ENCODE peak calls at places on chromosomes 6 and 20, in six cellular contexts. Z, K, O, T, M and X are unnamed samples.

GRCh38 chr6:85920782-85921181 is 278.1 kb upstream of the SYNCRIP start:
- DNase-seq in Z (peak; percentile 74), K (peak; percentile 35), O (no peak), T (peak; percentile 63), M (no peak), X (no peak)

GRCh38 chr6:129929433-129929832 is 68.3 kb upstream of the TMEM244 start:
- DNase-seq in Z (no peak), K (no peak), O (no peak), T (no peak), M (peak; percentile 92), X (no peak)

GRCh38 chr6:90346729-90347128 is 50.1 kb upstream of the BACH2 start:
- DNase-seq in Z (no peak), K (no peak), O (no peak), T (no peak), M (no peak), X (no peak)

GRCh38 chr20:41005361-41005729 is 23.3 kb upstream of the TOP1 start:
- DNase-seq in Z (no peak), K (peak; percentile 87), O (no peak), T (peak; percentile 90), M (peak; percentile 98), X (no peak)

GRCh38 chr6:160030103-160030502 is 61.2 kb downstream of the IGF2R start:
- DNase-seq in Z (peak; percentile 80), K (peak; percentile 90), O (peak; percentile 19), T (no peak), M (peak; percentile 97), X (no peak)

GRCh38 chr6:144284753-144285547 is at the start of gene UTRN:
- DNase-seq in Z (peak; percentile 87), K (peak; percentile 86), O (no peak), T (peak; percentile 71), M (peak; percentile 79), X (no peak)

GRCh38 chr6:16818992-16819626 is 57.8 kb upstream of the ATXN1 start:
- DNase-seq in Z (no peak), K (no peak), O (no peak), T (no peak), M (no peak), X (no peak)

GRCh38 chr20:58389324-58389967 is 417 bp downstream of the VAPB start:
- DNase-seq in Z (peak; percentile 74), K (peak; percentile 34), O (no peak), T (no peak), M (peak; percentile 32), X (peak; percentile 47)

GRCh38 chr20:58847483-58847882 is 3.2 kb downstream of the GNAS-AS1 start:
- DNase-seq in Z (no peak), K (no peak), O (no peak), T (no peak), M (no peak), X (no peak)

GRCh38 chr6:27565839-27566779 is 93.2 kb upstream of the ZNF184 start:
- DNase-seq in Z (no peak), K (no peak), O (no peak), T (no peak), M (no peak), X (no peak)

GRCh38 chr6:72761767-72762166 is 139.9 kb downstream of the KCNQ5 start:
- DNase-seq in Z (no peak), K (no peak), O (no peak), T (no peak), M (no peak), X (no peak)

GRCh38 chr6:22694092-22694724 is 124.8 kb downstream of the HDGFL1 start:
- DNase-seq in Z (no peak), K (no peak), O (no peak), T (no peak), M (no peak), X (no peak)

GRCh38 chr6:11368760-11369159 is 136.3 kb upstream of the NEDD9 start:
- DNase-seq in Z (no peak), K (no peak), O (no peak), T (no peak), M (no peak), X (no peak)

DNA sequence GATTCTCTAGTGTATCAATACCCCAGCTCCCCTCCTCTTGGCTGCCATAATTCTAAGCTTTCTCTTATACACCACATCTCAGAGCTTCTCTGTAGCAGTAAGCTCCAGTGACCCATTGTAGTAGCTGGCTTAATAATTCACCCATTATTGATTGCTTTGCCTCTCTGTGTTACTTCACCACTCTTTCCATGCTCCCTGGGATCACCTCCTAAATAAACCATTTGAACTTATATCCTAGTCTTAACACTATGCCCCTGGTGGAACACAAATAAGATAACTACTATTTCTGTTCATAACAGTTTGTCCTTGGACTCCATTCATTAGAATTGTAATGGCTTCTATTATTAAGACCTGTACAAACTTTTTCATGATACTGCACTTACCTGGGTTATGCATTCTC is 758.9 kb downstream of the KIF16B start:
- DNase-seq in Z (no peak), K (no peak), O (no peak), T (no peak), M (no peak), X (no peak)
- H3K9me3 ChIP-seq in Z (no peaks in the 10 kb centered on the region), K (no peaks in the 10 kb centered on the region), O (no peaks in the 10 kb centered on the region), T (no peaks in the 10 kb centered on the region), M (no peaks in the 10 kb centered on the region), X (no peaks in the 10 kb centered on the region)

DNA sequence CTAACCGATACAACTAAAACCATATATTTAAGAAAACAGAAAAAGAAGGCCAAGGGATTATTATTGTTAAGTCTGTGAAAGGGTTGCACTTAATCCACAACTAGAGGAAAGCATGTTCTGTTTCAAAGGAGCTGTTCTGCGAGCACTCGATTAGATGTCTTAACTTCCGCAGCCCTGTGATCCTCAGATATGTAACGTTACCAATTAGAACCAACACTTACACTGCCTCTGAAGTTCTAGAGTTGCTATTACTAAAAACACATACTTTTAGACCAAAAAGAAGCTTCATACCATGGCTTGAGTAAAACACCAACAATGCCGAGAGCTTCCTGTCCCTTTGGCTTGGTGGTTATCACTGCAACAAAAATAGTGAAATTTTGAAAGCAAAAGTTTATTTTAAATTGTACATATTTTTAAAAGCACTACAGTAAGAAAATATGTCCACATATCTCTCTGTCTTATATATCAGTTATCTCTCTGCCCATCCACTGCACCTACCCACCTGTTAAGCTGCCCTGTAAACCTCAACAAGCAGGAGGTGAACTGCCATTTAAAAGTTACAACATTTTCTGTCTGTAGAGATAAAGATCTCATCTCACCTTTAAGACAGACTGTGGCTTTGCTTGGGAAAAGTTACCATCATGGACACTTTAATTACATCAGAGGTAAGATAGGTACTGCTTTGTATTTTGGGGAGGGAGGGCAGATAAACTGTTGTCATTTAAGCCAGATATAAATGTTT is 7.1 kb upstream of the DUSP22 start:
- DNase-seq in Z (no peak), K (no peak), O (no peak), T (no peak), M (no peak), X (no peak)
- H3K9me3 ChIP-seq in Z (no peaks in the 10 kb centered on the region), K (no peaks in the 10 kb centered on the region), O (no peaks in the 10 kb centered on the region), T (no peaks in the 10 kb centered on the region), M (peaks cover 4% of the 10 kb centered on the region), X (no peaks in the 10 kb centered on the region)

GRCh38 chr20:61086031-61086430 is 166.0 kb upstream of the CDH4 start:
- DNase-seq in Z (no peak), K (no peak), O (no peak), T (no peak), M (no peak), X (no peak)
- H3K9me3 ChIP-seq in Z (no peaks in the 10 kb centered on the region), K (no peaks in the 10 kb centered on the region), O (no peaks in the 10 kb centered on the region), T (no peaks in the 10 kb centered on the region), M (no peaks in the 10 kb centered on the region), X (no peaks in the 10 kb centered on the region)

DNA sequence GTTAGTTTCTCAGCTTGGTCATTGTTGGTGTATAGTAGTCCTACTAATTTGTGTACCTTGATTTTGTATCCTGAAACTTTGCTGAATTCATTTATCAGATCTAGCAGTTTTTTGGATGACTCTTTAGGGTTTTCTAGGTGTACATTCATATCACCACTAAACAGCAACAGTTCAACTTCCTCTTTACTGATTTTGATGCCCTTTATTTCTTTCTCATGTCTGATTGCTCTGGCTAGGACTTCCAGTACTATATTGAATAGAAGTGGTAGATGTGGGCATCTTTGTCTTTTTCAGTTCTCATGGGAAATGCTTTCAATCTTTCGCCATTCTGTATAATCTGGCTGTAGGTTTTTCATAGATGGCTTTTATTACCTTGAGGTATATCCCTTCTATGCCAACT is 61.3 kb upstream of the HEY2 start:
- DNase-seq in Z (no peak), K (no peak), O (no peak), T (no peak), M (no peak), X (no peak)
- H3K9me3 ChIP-seq in Z (no peaks in the 10 kb centered on the region), K (peaks cover 7% of the 10 kb centered on the region), O (no peaks in the 10 kb centered on the region), T (no peaks in the 10 kb centered on the region), M (no peaks in the 10 kb centered on the region), X (peaks cover 11% of the 10 kb centered on the region)